ENCODE peak calls at places on chromosomes 13 and 19, in six cellular contexts. One of them, this sample, is unnamed.

GRCh38 chr13:64414381-64414780 is 2815.8 kb downstream of the PCDH9 start:
- DNase-seq in AG04450: no peak
- DNase-seq in SK-N-MC: no peak
- DNase-seq in cardiac muscle cell: no peak
- DNase-seq in ovary: no peak
- DNase-seq in dorsolateral prefrontal cortex: no peak
- DNase-seq in this sample: no peak

GRCh38 chr13:67771106-67771505 is 541.0 kb upstream of the PCDH9 start:
- DNase-seq in AG04450: no peak
- DNase-seq in SK-N-MC: no peak
- DNase-seq in cardiac muscle cell: no peak
- DNase-seq in ovary: no peak
- DNase-seq in dorsolateral prefrontal cortex: no peak
- DNase-seq in this sample: no peak

GRCh38 chr13:20462533-20462915 is 63.1 kb downstream of the CRYL1 start:
- DNase-seq in AG04450: no peak
- DNase-seq in SK-N-MC: no peak
- DNase-seq in cardiac muscle cell: no peak
- DNase-seq in ovary: no peak
- DNase-seq in dorsolateral prefrontal cortex: no peak
- DNase-seq in this sample: no peak

GRCh38 chr13:60335531-60335930 is 61.5 kb upstream of the TDRD3 start:
- DNase-seq in AG04450: no peak
- DNase-seq in SK-N-MC: peak
- DNase-seq in cardiac muscle cell: no peak
- DNase-seq in ovary: no peak
- DNase-seq in dorsolateral prefrontal cortex: no peak
- DNase-seq in this sample: no peak

GRCh38 chr19:19385900-19386339 is 19.6 kb upstream of the GATAD2A start:
- DNase-seq in AG04450: no peak
- DNase-seq in SK-N-MC: no peak
- DNase-seq in cardiac muscle cell: peak
- DNase-seq in ovary: peak
- DNase-seq in dorsolateral prefrontal cortex: no peak
- DNase-seq in this sample: no peak

GRCh38 chr19:30388819-30389218 is 16.6 kb downstream of the ZNF536 start:
- DNase-seq in AG04450: no peak
- DNase-seq in SK-N-MC: no peak
- DNase-seq in cardiac muscle cell: no peak
- DNase-seq in ovary: no peak
- DNase-seq in dorsolateral prefrontal cortex: no peak
- DNase-seq in this sample: no peak

GRCh38 chr13:106917673-106918652 is 350.0 kb upstream of the ARGLU1 start:
- DNase-seq in AG04450: peak
- DNase-seq in SK-N-MC: no peak
- DNase-seq in cardiac muscle cell: peak
- DNase-seq in ovary: peak
- DNase-seq in dorsolateral prefrontal cortex: peak
- DNase-seq in this sample: peak

GRCh38 chr19:2578911-2579677 is 103.2 kb downstream of the GADD45B start:
- DNase-seq in AG04450: peak
- DNase-seq in SK-N-MC: no peak
- DNase-seq in cardiac muscle cell: peak
- DNase-seq in ovary: peak
- DNase-seq in dorsolateral prefrontal cortex: peak
- DNase-seq in this sample: peak

DNA sequence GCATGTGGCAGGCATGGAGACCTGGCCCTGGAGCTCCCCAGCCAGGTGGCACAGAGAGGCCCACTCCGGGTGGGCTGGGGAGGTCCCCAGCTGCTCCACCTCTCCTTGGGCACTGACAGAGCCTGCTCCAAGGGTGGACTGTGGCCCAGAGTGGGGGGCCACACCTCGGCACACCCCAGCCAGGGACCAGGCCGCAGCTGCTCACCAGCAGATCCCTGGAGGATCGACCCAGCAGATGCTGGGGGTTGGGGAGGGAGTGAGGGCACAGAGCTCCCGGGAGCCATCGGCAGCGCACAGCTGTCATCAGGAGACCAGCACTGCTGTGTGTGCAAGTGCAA is 72.0 kb upstream of the KCTD15 start:
- DNase-seq in AG04450: no peak
- DNase-seq in SK-N-MC: no peak
- DNase-seq in cardiac muscle cell: no peak
- DNase-seq in ovary: no peak
- DNase-seq in dorsolateral prefrontal cortex: no peak
- DNase-seq in this sample: no peak
- H3K27ac ChIP-seq in AG04450: no peak
- H3K27ac ChIP-seq in SK-N-MC: no peak
- H3K27ac ChIP-seq in cardiac muscle cell: no peak
- H3K27ac ChIP-seq in ovary: no peak
- H3K27ac ChIP-seq in dorsolateral prefrontal cortex: no peak
- H3K27ac ChIP-seq in this sample: no peak

GRCh38 chr19:55603115-55603514 is 2.3 kb upstream of the ZNF865 start:
- DNase-seq in AG04450: no peak
- DNase-seq in SK-N-MC: no peak
- DNase-seq in cardiac muscle cell: no peak
- DNase-seq in ovary: peak
- DNase-seq in dorsolateral prefrontal cortex: no peak
- DNase-seq in this sample: no peak

GRCh38 chr19:55602104-55603001 is 2.3 kb downstream of the ZNF524 start:
- DNase-seq in AG04450: no peak
- DNase-seq in SK-N-MC: no peak
- DNase-seq in cardiac muscle cell: no peak
- DNase-seq in ovary: peak
- DNase-seq in dorsolateral prefrontal cortex: no peak
- DNase-seq in this sample: no peak

GRCh38 chr19:55600336-55601028 is 394 bp downstream of the ZNF524 start:
- DNase-seq in AG04450: no peak
- DNase-seq in SK-N-MC: no peak
- DNase-seq in cardiac muscle cell: peak
- DNase-seq in ovary: no peak
- DNase-seq in dorsolateral prefrontal cortex: peak
- DNase-seq in this sample: no peak

GRCh38 chr19:55599468-55600335 is at the start of the genes FIZ1 and ZNF524:
- DNase-seq in AG04450: peak
- DNase-seq in SK-N-MC: peak
- DNase-seq in cardiac muscle cell: peak
- DNase-seq in ovary: peak
- DNase-seq in dorsolateral prefrontal cortex: peak
- DNase-seq in this sample: peak

GRCh38 chr19:55601127-55601526 is 1.0 kb downstream of the ZNF524 start:
- DNase-seq in AG04450: no peak
- DNase-seq in SK-N-MC: no peak
- DNase-seq in cardiac muscle cell: no peak
- DNase-seq in ovary: no peak
- DNase-seq in dorsolateral prefrontal cortex: no peak
- DNase-seq in this sample: no peak
- H3K27ac ChIP-seq in AG04450: no peak
- H3K27ac ChIP-seq in SK-N-MC: peak
- H3K27ac ChIP-seq in cardiac muscle cell: peak
- H3K27ac ChIP-seq in ovary: peak
- H3K27ac ChIP-seq in dorsolateral prefrontal cortex: peak
- H3K27ac ChIP-seq in this sample: no peak

DNA sequence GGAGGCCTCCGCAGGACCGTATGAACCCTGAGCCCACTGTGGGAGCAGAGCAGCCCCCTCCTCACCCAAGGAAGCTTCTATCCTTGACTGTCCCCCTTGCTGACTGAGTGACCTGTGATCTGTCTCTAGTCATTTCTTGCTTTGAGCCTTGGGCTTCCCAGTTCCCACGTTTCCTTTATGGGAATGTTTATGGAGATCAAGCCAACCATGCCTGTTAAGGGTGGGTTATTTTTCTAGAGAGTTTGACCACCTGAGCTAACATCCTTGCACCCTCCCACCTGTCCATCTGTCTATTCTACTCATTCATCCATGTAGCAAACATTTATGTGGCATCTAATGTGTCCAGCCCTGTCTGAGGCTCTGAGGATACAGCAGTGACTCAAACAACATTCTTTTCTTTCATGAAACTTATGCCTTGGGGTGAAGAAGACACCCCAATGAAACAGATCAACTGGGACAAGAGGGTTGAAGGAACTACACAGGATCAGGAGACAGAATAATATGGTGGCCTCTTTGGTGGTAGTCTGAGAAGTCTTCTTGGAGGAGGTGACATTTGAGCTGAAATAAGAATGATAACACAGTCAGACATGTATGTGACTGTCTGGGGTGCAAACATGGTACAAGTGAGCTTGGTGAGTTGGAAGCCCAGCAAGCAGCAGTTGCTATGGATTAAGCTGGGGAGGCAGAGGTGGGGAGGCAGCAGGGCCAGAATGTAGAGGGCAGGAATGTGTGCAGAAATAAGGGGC is 30.5 kb downstream of the CERS4 start:
- DNase-seq in AG04450: no peak
- DNase-seq in SK-N-MC: no peak
- DNase-seq in cardiac muscle cell: no peak
- DNase-seq in ovary: no peak
- DNase-seq in dorsolateral prefrontal cortex: no peak
- DNase-seq in this sample: no peak
- H3K27ac ChIP-seq in AG04450: peak
- H3K27ac ChIP-seq in SK-N-MC: no peak
- H3K27ac ChIP-seq in cardiac muscle cell: peak
- H3K27ac ChIP-seq in ovary: peak
- H3K27ac ChIP-seq in dorsolateral prefrontal cortex: peak
- H3K27ac ChIP-seq in this sample: no peak

DNA sequence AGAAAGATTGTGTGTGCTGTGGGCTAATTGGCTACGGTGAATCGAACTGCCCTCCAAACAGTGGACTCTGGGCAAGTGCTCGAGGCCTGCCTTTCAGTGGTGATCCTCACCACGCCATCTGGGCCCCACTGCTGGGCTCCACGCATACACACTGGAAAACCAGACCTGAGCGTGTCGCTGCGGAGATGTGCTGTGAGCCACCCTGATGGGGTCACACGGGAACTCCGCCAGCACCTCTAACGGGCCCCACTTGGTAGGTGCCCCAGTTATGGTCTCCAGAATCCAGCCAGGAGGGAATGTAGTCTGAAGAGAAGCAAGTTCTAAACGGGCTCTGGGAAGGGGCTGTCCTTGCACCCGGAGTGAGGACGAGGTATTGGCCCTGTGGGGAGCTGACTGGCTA is 39.3 kb downstream of the C13orf46 start:
- DNase-seq in AG04450: no peak
- DNase-seq in SK-N-MC: no peak
- DNase-seq in cardiac muscle cell: no peak
- DNase-seq in ovary: peak
- DNase-seq in dorsolateral prefrontal cortex: no peak
- DNase-seq in this sample: no peak
- H3K27ac ChIP-seq in AG04450: no peak
- H3K27ac ChIP-seq in SK-N-MC: no peak
- H3K27ac ChIP-seq in cardiac muscle cell: no peak
- H3K27ac ChIP-seq in ovary: no peak
- H3K27ac ChIP-seq in dorsolateral prefrontal cortex: no peak
- H3K27ac ChIP-seq in this sample: no peak

GRCh38 chr19:16290692-16291091 is 33.9 kb upstream of the KLF2 start:
- DNase-seq in AG04450: no peak
- DNase-seq in SK-N-MC: no peak
- DNase-seq in cardiac muscle cell: no peak
- DNase-seq in ovary: no peak
- DNase-seq in dorsolateral prefrontal cortex: no peak
- DNase-seq in this sample: peak

GRCh38 chr19:16289594-16289993 is 35.0 kb upstream of the KLF2 start:
- DNase-seq in AG04450: no peak
- DNase-seq in SK-N-MC: no peak
- DNase-seq in cardiac muscle cell: no peak
- DNase-seq in ovary: no peak
- DNase-seq in dorsolateral prefrontal cortex: no peak
- DNase-seq in this sample: no peak

GRCh38 chr19:16295071-16295470 is 29.6 kb upstream of the KLF2 start:
- DNase-seq in AG04450: no peak
- DNase-seq in SK-N-MC: no peak
- DNase-seq in cardiac muscle cell: no peak
- DNase-seq in ovary: no peak
- DNase-seq in dorsolateral prefrontal cortex: no peak
- DNase-seq in this sample: no peak

GRCh38 chr19:16296713-16297112 is 27.9 kb upstream of the KLF2 start:
- DNase-seq in AG04450: no peak
- DNase-seq in SK-N-MC: no peak
- DNase-seq in cardiac muscle cell: no peak
- DNase-seq in ovary: no peak
- DNase-seq in dorsolateral prefrontal cortex: no peak
- DNase-seq in this sample: no peak

GRCh38 chr19:16293133-16294085 is 31.2 kb upstream of the KLF2 start:
- DNase-seq in AG04450: peak
- DNase-seq in SK-N-MC: no peak
- DNase-seq in cardiac muscle cell: no peak
- DNase-seq in ovary: peak
- DNase-seq in dorsolateral prefrontal cortex: no peak
- DNase-seq in this sample: peak
- H3K27ac ChIP-seq in AG04450: peak
- H3K27ac ChIP-seq in SK-N-MC: peak
- H3K27ac ChIP-seq in cardiac muscle cell: peak
- H3K27ac ChIP-seq in ovary: peak
- H3K27ac ChIP-seq in dorsolateral prefrontal cortex: peak
- H3K27ac ChIP-seq in this sample: peak

GRCh38 chr19:45448425-45448756 is 19.4 kb upstream of the FOSB start:
- DNase-seq in AG04450: no peak
- DNase-seq in SK-N-MC: no peak
- DNase-seq in cardiac muscle cell: no peak
- DNase-seq in ovary: no peak
- DNase-seq in dorsolateral prefrontal cortex: no peak
- DNase-seq in this sample: no peak
- H3K27ac ChIP-seq in AG04450: no peak
- H3K27ac ChIP-seq in SK-N-MC: no peak
- H3K27ac ChIP-seq in cardiac muscle cell: no peak
- H3K27ac ChIP-seq in ovary: no peak
- H3K27ac ChIP-seq in dorsolateral prefrontal cortex: peak
- H3K27ac ChIP-seq in this sample: no peak

GRCh38 chr13:52617070-52618060 is 24.9 kb upstream of the HNRNPA1L2 start:
- DNase-seq in AG04450: peak
- DNase-seq in SK-N-MC: peak
- DNase-seq in cardiac muscle cell: peak
- DNase-seq in ovary: peak
- DNase-seq in dorsolateral prefrontal cortex: peak
- DNase-seq in this sample: peak
- H3K27ac ChIP-seq in AG04450: peak
- H3K27ac ChIP-seq in SK-N-MC: peak
- H3K27ac ChIP-seq in cardiac muscle cell: no peak
- H3K27ac ChIP-seq in ovary: peak
- H3K27ac ChIP-seq in dorsolateral prefrontal cortex: peak
- H3K27ac ChIP-seq in this sample: peak

DNA sequence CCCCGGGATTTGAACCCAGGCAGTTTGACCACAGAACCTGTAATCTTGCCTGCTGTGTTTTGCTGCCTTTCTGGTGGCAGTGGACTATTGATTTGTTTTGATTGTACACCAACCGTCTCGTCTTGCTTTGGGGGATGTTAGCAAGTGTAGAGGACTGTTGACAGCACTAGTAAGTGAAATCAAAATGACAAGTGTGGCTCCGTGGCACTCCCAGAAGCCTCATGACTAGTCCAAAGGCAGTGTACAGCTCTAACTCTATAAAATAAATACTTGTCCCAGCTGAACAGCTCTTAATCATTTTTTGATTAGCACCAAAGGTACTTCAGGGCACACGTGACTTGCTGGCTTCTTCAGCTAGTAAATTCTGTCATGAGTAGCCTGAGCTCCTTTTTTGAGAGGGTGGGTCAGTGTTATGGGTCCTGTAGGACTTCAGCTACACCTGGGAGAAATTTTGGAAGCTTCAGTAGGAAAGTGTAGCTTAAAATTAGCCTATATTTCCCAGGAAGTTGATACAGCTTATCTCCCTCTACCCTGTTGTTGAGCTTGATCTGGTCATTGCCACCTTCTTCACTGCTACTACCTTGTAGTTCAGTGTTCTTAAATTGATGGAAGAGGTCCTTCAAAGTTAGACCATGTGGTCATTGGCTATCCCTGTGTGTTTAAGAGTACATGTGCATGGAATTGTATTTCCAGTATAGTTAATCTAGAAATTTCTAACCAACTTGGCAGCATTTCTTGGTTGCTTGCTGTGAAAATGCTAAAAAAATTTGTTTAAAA is 15.1 kb downstream of the TM9SF2 start:
- DNase-seq in AG04450: no peak
- DNase-seq in SK-N-MC: no peak
- DNase-seq in cardiac muscle cell: no peak
- DNase-seq in ovary: no peak
- DNase-seq in dorsolateral prefrontal cortex: no peak
- DNase-seq in this sample: no peak
- H3K27ac ChIP-seq in AG04450: no peak
- H3K27ac ChIP-seq in SK-N-MC: no peak
- H3K27ac ChIP-seq in cardiac muscle cell: no peak
- H3K27ac ChIP-seq in ovary: no peak
- H3K27ac ChIP-seq in dorsolateral prefrontal cortex: no peak
- H3K27ac ChIP-seq in this sample: no peak

This sample was measured in brain microvascular endothelial cell.